ENCODE peak calls at places on chromosomes 7 and 10, in eight cellular contexts. K is spleen, Q is suprapubic skin, P is body of pancreas, Z is K562, B is IMR-90, O is transverse colon, Y is lower leg skin. J is an unnamed sample.
A peak's percentile ranks its signal among the peaks of the same experiment; 100 is the strongest.

GRCh38 chr10:8725343-8725742 is 670.9 kb downstream of the GATA3 start:
- DNase-seq in K (no peak), Q (no peak), P (no peak), Z (no peak), B (no peak), O (no peak), Y (peak; percentile 37), J (no peak)

GRCh38 chr10:72898616-72899015 is 5.1 kb downstream of the OIT3 start:
- DNase-seq in K (no peak), Q (no peak), P (no peak), Z (no peak), B (no peak), O (no peak), Y (no peak), J (no peak)

GRCh38 chr10:48557511-48558123 is 47.3 kb downstream of the ARHGAP22 start:
- DNase-seq in K (no peak), Q (no peak), P (no peak), Z (no peak), B (peak; percentile 10), O (no peak), Y (peak; percentile 77), J (no peak)

GRCh38 chr10:97277551-97277950 is 14.9 kb downstream of the ARHGAP19 start:
- DNase-seq in K (no peak), Q (no peak), P (no peak), Z (no peak), B (no peak), O (no peak), Y (no peak), J (no peak)

GRCh38 chr7:26574476-26574875 is 282.8 kb downstream of the SNX10 start:
- DNase-seq in K (no peak), Q (no peak), P (no peak), Z (no peak), B (no peak), O (no peak), Y (no peak), J (no peak)

GRCh38 chr10:80273523-80274170 is 15.8 kb downstream of the MAT1A start:
- DNase-seq in K (no peak), Q (no peak), P (no peak), Z (no peak), B (no peak), O (no peak), Y (no peak), J (no peak)

GRCh38 chr10:66714741-66715140 is 211.1 kb upstream of the LRRTM3 start:
- DNase-seq in K (no peak), Q (no peak), P (no peak), Z (no peak), B (peak; percentile 28), O (no peak), Y (no peak), J (no peak)

GRCh38 chr7:107874605-107875446 is 16.2 kb upstream of the DLD start:
- DNase-seq in K (no peak), Q (no peak), P (peak; percentile 48), Z (peak; percentile 79), B (peak; percentile 67), O (peak; percentile 53), Y (no peak), J (peak; percentile 84)

GRCh38 chr7:2139004-2139652 is 93.6 kb downstream of the MAD1L1 start:
- DNase-seq in K (no peak), Q (no peak), P (no peak), Z (no peak), B (no peak), O (no peak), Y (no peak), J (no peak)

GRCh38 chr7:68319061-68319460 is 1279.2 kb upstream of the AUTS2 start:
- DNase-seq in K (no peak), Q (no peak), P (no peak), Z (no peak), B (no peak), O (no peak), Y (no peak), J (no peak)

GRCh38 chr10:117320050-117320665 is 55.1 kb downstream of the PDZD8 start:
- DNase-seq in K (no peak), Q (no peak), P (no peak), Z (peak; percentile 27), B (peak; percentile 27), O (no peak), Y (no peak), J (peak; percentile 65)

GRCh38 chr10:111118758-111119157 is 41.9 kb downstream of the ADRA2A start:
- DNase-seq in K (no peak), Q (no peak), P (no peak), Z (no peak), B (no peak), O (no peak), Y (peak; percentile 43), J (no peak)

GRCh38 chr7:47678641-47679380 is 96.9 kb upstream of the TNS3 start:
- DNase-seq in K (no peak), Q (peak; percentile 41), P (no peak), Z (no peak), B (no peak), O (no peak), Y (no peak), J (no peak)

GRCh38 chr7:155489862-155490696 is 32.1 kb downstream of the EN2 start:
- DNase-seq in K (peak; percentile 78), Q (no peak), P (no peak), Z (no peak), B (no peak), O (peak; percentile 37), Y (peak; percentile 81), J (no peak)

GRCh38 chr10:114115661-114116060 is 58.3 kb downstream of the CCDC186 start:
- DNase-seq in K (no peak), Q (no peak), P (no peak), Z (no peak), B (no peak), O (no peak), Y (no peak), J (no peak)

GRCh38 chr7:155643804-155644177 is 670 bp upstream of the RBM33 start:
- DNase-seq in K (peak; percentile 93), Q (peak; percentile 64), P (peak; percentile 20), Z (no peak), B (peak; percentile 18), O (no peak), Y (no peak), J (no peak)

GRCh38 chr10:70320751-70321150 is 36.9 kb upstream of the NPFFR1 start:
- DNase-seq in K (no peak), Q (no peak), P (no peak), Z (no peak), B (no peak), O (no peak), Y (no peak), J (no peak)

GRCh38 chr10:124123141-124123540 is 29.7 kb upstream of the CHST15 start:
- DNase-seq in K (peak; percentile 44), Q (no peak), P (no peak), Z (no peak), B (no peak), O (no peak), Y (no peak), J (no peak)

GRCh38 chr10:76117949-76118348 is 686.5 kb downstream of the LRMDA start:
- DNase-seq in K (no peak), Q (no peak), P (no peak), Z (no peak), B (peak; percentile 52), O (no peak), Y (no peak), J (no peak)

GRCh38 chr10:131982185-131982756 is 548 bp upstream of the BNIP3 start:
- DNase-seq in K (no peak), Q (peak; percentile 81), P (no peak), Z (peak; percentile 26), B (no peak), O (no peak), Y (no peak), J (no peak)

GRCh38 chr10:131980757-131981428 is 830 bp downstream of the BNIP3 start:
- DNase-seq in K (peak; percentile 83), Q (no peak), P (peak; percentile 57), Z (no peak), B (no peak), O (no peak), Y (no peak), J (peak; percentile 40)

GRCh38 chr10:131980321-131980720 is 1.4 kb downstream of the BNIP3 start:
- DNase-seq in K (peak; percentile 25), Q (no peak), P (no peak), Z (no peak), B (no peak), O (no peak), Y (no peak), J (no peak)

GRCh38 chr10:131982796-131983195 is 1.1 kb upstream of the BNIP3 start:
- DNase-seq in K (peak; percentile 78), Q (peak; percentile 68), P (no peak), Z (no peak), B (no peak), O (no peak), Y (no peak), J (no peak)

GRCh38 chr10:131981429-131982184 is at the start of gene BNIP3:
- DNase-seq in K (peak; percentile 97), Q (peak; percentile 95), P (peak; percentile 97), Z (peak; percentile 97), B (peak; percentile 94), O (peak; percentile 93), Y (peak; percentile 99), J (peak; percentile 95)
- TF ChIP-seq POLR2A in K (no peak), Q (no peak), P (peak; percentile 97), Z (peak; percentile 69), B (peak; percentile 99), O (peak; percentile 74), Y (peak; percentile 55), J (peak; percentile 45)

GRCh38 chr10:60073781-60074656 is 167.7 kb upstream of the CCDC6 start:
- DNase-seq in K (no peak), Q (no peak), P (no peak), Z (peak; percentile 74), B (no peak), O (no peak), Y (no peak), J (peak; percentile 6)
- TF ChIP-seq POLR2A in K (no peak), Q (no peak), P (no peak), Z (no peak), B (no peak), O (no peak), Y (no peak), J (no peak)

GRCh38 chr10:96272256-96272985 is 1.1 kb upstream of the BLNK start:
- DNase-seq in K (no peak), Q (no peak), P (no peak), Z (no peak), B (no peak), O (no peak), Y (peak; percentile 76), J (no peak)
- TF ChIP-seq POLR2A in K (no peak), Q (no peak), P (no peak), Z (no peak), B (no peak), O (no peak), Y (no peak), J (no peak)

DNA sequence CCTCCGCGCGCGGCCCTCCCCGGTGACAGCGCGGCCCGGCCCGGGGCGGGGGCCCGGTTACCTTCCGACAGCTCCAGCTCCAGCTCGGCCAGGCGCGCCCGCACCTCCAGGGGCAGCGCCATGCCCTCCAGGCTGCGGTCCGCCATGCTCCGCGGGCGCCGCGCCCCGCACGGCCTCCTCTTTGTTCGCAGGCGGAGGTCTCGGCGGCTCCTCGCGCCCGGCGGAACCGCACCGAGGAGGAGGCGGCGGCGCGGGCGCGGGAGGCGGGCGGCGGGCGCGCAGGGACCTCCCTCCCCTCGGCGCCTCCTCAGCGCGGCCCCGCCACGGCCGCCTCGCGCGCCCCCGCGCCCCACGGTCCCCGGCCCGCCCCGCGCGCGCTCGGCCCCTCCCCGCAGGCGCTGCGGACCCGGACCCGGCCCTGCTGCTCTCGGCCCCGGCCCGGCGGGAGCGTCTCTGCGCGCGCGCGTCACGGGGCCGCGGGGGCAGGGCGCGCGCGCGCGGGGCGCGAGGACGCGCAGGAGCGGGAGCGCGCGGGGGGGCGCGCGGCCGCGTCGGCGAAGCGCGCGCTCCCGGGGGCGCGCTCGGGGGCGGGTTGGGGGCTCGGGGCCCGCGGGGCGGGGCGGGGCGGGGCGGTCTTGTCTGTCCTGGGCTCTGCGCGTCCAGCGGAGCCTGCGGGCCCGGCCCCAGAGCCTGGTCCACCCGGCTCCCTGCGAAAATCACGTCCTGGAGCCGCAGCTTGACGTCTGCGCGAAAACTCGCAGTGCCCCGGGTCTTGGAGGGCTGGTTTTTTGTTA is at the start of gene DIP2C:
- DNase-seq in K (no peak), Q (no peak), P (peak; percentile 74), Z (no peak), B (peak; percentile 77), O (peak; percentile 67), Y (peak; percentile 92), J (no peak)
- TF ChIP-seq POLR2A in K (no peak), Q (no peak), P (no peak), Z (no peak), B (peak; percentile 55), O (no peak), Y (no peak), J (no peak)